ENCODE peak calls at places on chromosomes 12 and 14, in nine cellular contexts. B is small intestine; M is CD4-positive, CD25-positive, alpha-beta regulatory T cell; I is neural progenitor cell; U is endodermal cell; A is effector memory CD4-positive, alpha-beta T cell; S is A673; Y is psoas muscle; G is esophagus squamous epithelium. X is an unnamed sample. For H3K4me1 and H3K9me3, the result is how much of the 10 kb centered on the place peaks cover.

GRCh38 chr14:100305446-100306255 is 593 bp downstream of the SLC25A29 start:
- DNase-seq in B (no peak), M (peak), I (peak), U (peak), A (peak), S (peak), Y (no peak), G (no peak), X (peak)

GRCh38 chr12:32768518-32768917 is 12.8 kb upstream of the YARS2 start:
- DNase-seq in B (peak), M (no peak), I (no peak), U (no peak), A (no peak), S (no peak), Y (no peak), G (no peak), X (no peak)

GRCh38 chr12:115096673-115097349 is 412.8 kb upstream of the TBX3 start:
- DNase-seq in B (no peak), M (no peak), I (no peak), U (no peak), A (no peak), S (no peak), Y (no peak), G (no peak), X (no peak)

GRCh38 chr14:105865266-105865903 is 339.0 kb downstream of the TMEM121 start:
- DNase-seq in B (no peak), M (peak), I (no peak), U (peak), A (no peak), S (no peak), Y (no peak), G (no peak), X (no peak)

GRCh38 chr14:20697273-20698017 is 8.9 kb downstream of the ANG start:
- DNase-seq in B (peak), M (peak), I (peak), U (peak), A (peak), S (peak), Y (no peak), G (no peak), X (peak)

GRCh38 chr14:66233571-66233970 is 252.6 kb upstream of the CCDC196 start:
- DNase-seq in B (no peak), M (no peak), I (no peak), U (no peak), A (no peak), S (no peak), Y (no peak), G (no peak), X (no peak)

GRCh38 chr12:69555461-69555860 is 29.8 kb upstream of the CCT2 start:
- DNase-seq in B (no peak), M (no peak), I (no peak), U (no peak), A (no peak), S (peak), Y (no peak), G (no peak), X (no peak)

GRCh38 chr14:93708800-93709199 is 79.5 kb downstream of the PRIMA1 start:
- DNase-seq in B (no peak), M (no peak), I (no peak), U (no peak), A (no peak), S (no peak), Y (no peak), G (no peak), X (no peak)

GRCh38 chr14:78319826-78320635 is 149.9 kb downstream of the NRXN3 start:
- DNase-seq in B (no peak), M (no peak), I (peak), U (peak), A (no peak), S (no peak), Y (no peak), G (no peak), X (no peak)

GRCh38 chr12:50188875-50189575 is 21.9 kb upstream of the CERS5 start:
- DNase-seq in B (peak), M (no peak), I (no peak), U (peak), A (no peak), S (no peak), Y (no peak), G (no peak), X (no peak)

GRCh38 chr14:102568115-102568614 is 24.3 kb upstream of the RCOR1 start:
- DNase-seq in B (peak), M (no peak), I (no peak), U (peak), A (no peak), S (no peak), Y (no peak), G (no peak), X (no peak)

GRCh38 chr12:27524839-27525238 is 833 bp downstream of the PPFIBP1 start:
- DNase-seq in B (peak), M (no peak), I (no peak), U (no peak), A (no peak), S (peak), Y (no peak), G (no peak), X (no peak)

GRCh38 chr12:124295431-124296058 is 652 bp downstream of the RFLNA start:
- DNase-seq in B (peak), M (no peak), I (peak), U (peak), A (no peak), S (no peak), Y (peak), G (no peak), X (no peak)

GRCh38 chr12:124297389-124297788 is 2.5 kb downstream of the RFLNA start:
- DNase-seq in B (no peak), M (no peak), I (no peak), U (no peak), A (no peak), S (no peak), Y (peak), G (no peak), X (no peak)

GRCh38 chr12:124297856-124298255 is 3.0 kb downstream of the RFLNA start:
- DNase-seq in B (no peak), M (no peak), I (no peak), U (no peak), A (no peak), S (no peak), Y (peak), G (no peak), X (no peak)

GRCh38 chr12:124296295-124296915 is 1.5 kb downstream of the RFLNA start:
- DNase-seq in B (peak), M (no peak), I (no peak), U (no peak), A (no peak), S (no peak), Y (peak), G (no peak), X (peak)

DNA sequence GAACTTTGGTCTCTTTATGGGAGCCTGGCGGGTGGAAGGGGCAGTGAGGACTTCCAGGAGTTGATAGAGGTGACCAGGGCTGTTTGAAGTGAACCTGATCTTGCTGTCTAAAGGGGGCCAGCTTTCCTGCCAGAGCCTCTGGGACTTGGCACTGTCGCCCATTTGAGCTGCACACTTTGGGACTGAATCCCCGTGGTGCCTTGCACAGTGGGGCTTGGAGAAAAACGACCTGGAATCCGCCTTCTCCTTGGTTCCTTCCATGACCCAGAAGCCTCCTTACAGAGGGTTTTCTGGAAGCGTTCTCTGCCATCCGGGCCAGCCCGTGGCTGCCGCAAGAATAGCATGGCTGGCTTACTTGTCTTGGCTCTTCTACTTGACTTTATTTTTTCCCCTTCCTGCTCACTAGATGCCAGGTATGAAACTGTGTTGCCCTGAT is 2.0 kb downstream of the RFLNA start:
- DNase-seq in B (peak), M (no peak), I (no peak), U (no peak), A (no peak), S (no peak), Y (peak), G (no peak), X (no peak)
- H3K27ac ChIP-seq in B (peak), M (no peak), I (no peak), U (no peak), A (no peak), S (no peak), Y (peak), G (no peak), X (peak)

DNA sequence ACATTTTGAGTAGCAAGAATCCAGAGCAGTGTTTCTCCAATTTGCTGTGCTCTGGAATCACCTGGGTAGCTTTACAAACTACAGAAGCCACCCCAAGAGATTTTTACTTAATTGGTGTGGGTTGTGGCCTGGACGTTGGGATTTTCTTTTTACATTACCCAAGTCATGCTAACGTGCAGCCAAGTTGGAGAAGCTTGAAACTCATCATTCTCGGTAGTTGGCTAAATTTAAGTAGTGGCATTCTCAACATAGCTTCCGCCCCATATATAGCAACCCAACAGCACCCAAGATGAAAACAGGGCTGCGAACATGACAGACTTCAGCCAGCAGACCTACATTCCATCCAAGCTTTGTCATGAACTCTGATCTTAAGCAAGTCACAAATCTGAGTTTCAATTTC is 25.0 kb downstream of the DAD1 start:
- DNase-seq in B (no peak), M (no peak), I (no peak), U (no peak), A (no peak), S (no peak), Y (no peak), G (no peak), X (no peak)
- H3K4me1 ChIP-seq in B (under half), M (half or more), I (under half), U (under half), A (half or more), S (under half), Y (half or more), G (under half), X (under half)

GRCh38 chr14:70436867-70437266 is 15.1 kb upstream of the ADAM21 start:
- DNase-seq in B (no peak), M (no peak), I (no peak), U (no peak), A (no peak), S (no peak), Y (no peak), G (no peak), X (no peak)

GRCh38 chr14:70442750-70443149 is 9.2 kb upstream of the ADAM21 start:
- DNase-seq in B (no peak), M (no peak), I (no peak), U (no peak), A (no peak), S (no peak), Y (no peak), G (no peak), X (peak)

DNA sequence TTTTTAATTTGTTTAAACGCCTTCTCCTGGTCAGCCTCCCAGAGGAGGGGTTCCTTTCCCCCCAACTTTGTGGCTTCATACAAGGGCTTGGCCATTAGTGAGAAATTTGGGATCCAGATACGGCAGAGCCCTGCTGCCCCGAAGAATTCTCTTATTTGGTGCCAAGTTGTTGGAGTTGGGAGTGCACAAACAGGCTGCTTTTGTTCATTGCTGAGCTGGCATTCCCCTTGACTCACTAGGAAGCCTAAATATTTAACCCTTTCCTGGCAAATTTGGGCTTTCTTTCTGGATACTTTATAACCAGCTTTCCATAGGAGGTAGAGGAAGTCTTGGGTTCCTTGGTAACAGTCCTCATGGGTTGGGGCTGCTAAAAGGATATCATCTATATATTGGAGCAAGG is 10.3 kb upstream of the ADAM21 start:
- DNase-seq in B (no peak), M (no peak), I (no peak), U (no peak), A (no peak), S (no peak), Y (no peak), G (no peak), X (no peak)
- H3K9me3 ChIP-seq in B (under half), M (half or more), I (under half), U (half or more), A (under half), S (under half), Y (under half), G (half or more), X (under half)

GRCh38 chr12:42236017-42236416 is 2.0 kb downstream of the YAF2 start:
- DNase-seq in B (no peak), M (no peak), I (no peak), U (no peak), A (no peak), S (no peak), Y (no peak), G (no peak), X (no peak)

GRCh38 chr12:42237853-42238239 is 202 bp downstream of the YAF2 start:
- DNase-seq in B (no peak), M (no peak), I (peak), U (no peak), A (no peak), S (no peak), Y (no peak), G (no peak), X (no peak)

GRCh38 chr12:42234970-42235369 is 3.1 kb downstream of the YAF2 start:
- DNase-seq in B (peak), M (no peak), I (no peak), U (no peak), A (no peak), S (no peak), Y (no peak), G (no peak), X (no peak)

GRCh38 chr12:42237052-42237852 is 796 bp downstream of the YAF2 start:
- DNase-seq in B (peak), M (peak), I (peak), U (peak), A (peak), S (peak), Y (peak), G (peak), X (peak)

DNA sequence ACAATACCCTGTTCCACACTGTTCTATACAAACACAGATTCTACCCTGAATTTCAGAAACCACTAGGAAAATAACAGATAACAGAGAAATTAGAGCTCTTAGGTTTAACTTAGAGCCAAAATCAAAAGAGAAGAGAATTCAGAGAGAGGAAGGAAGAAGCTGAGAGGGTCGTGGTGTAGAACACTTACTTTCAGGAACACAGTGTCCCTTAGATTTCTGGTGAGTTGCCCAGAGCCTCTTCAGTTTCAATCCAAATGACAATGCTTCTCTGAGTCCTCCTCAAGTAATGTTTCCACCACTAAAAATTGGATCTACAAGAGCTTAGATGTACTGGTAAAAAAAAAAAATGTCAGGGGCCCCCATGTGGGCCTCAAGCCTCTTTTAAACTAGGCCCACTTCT is 2.6 kb downstream of the YAF2 start:
- DNase-seq in B (peak), M (no peak), I (no peak), U (no peak), A (no peak), S (no peak), Y (no peak), G (no peak), X (no peak)
- H3K27ac ChIP-seq in B (peak), M (no peak), I (no peak), U (no peak), A (no peak), S (no peak), Y (peak), G (peak), X (no peak)

GRCh38 chr14:54488318-54488645 is 498 bp downstream of the GMFB start:
- DNase-seq in B (peak), M (no peak), I (no peak), U (no peak), A (no peak), S (no peak), Y (no peak), G (no peak), X (no peak)

GRCh38 chr14:54489318-54489683 is 521 bp upstream of the GMFB start:
- DNase-seq in B (no peak), M (no peak), I (no peak), U (no peak), A (no peak), S (no peak), Y (no peak), G (no peak), X (no peak)

GRCh38 chr14:54486685-54487084 is 2.1 kb downstream of the GMFB start:
- DNase-seq in B (no peak), M (no peak), I (no peak), U (no peak), A (no peak), S (no peak), Y (no peak), G (no peak), X (no peak)

GRCh38 chr14:54488646-54489317 is at the start of gene GMFB:
- DNase-seq in B (peak), M (peak), I (peak), U (peak), A (peak), S (peak), Y (peak), G (peak), X (peak)

GRCh38 chr14:54487771-54488170 is 1.0 kb downstream of the GMFB start:
- DNase-seq in B (peak), M (no peak), I (peak), U (peak), A (no peak), S (no peak), Y (no peak), G (no peak), X (peak)
- H3K4me1 ChIP-seq in B (under half), M (under half), I (under half), U (under half), A (under half), S (under half), Y (under half), G (under half), X (under half)

GRCh38 chr12:84995646-84996045 is 40.4 kb downstream of the TSPAN19 start:
- DNase-seq in B (no peak), M (no peak), I (no peak), U (no peak), A (no peak), S (no peak), Y (no peak), G (no peak), X (no peak)
- H3K9me3 ChIP-seq in B (under half), M (under half), I (under half), U (under half), A (under half), S (under half), Y (under half), G (under half), X (under half)

GRCh38 chr12:19695244-19696098 is 256.2 kb downstream of the AEBP2 start:
- DNase-seq in B (no peak), M (no peak), I (no peak), U (no peak), A (no peak), S (no peak), Y (no peak), G (no peak), X (no peak)
- H3K27ac ChIP-seq in B (no peak), M (no peak), I (no peak), U (no peak), A (no peak), S (no peak), Y (no peak), G (no peak), X (no peak)

DNA sequence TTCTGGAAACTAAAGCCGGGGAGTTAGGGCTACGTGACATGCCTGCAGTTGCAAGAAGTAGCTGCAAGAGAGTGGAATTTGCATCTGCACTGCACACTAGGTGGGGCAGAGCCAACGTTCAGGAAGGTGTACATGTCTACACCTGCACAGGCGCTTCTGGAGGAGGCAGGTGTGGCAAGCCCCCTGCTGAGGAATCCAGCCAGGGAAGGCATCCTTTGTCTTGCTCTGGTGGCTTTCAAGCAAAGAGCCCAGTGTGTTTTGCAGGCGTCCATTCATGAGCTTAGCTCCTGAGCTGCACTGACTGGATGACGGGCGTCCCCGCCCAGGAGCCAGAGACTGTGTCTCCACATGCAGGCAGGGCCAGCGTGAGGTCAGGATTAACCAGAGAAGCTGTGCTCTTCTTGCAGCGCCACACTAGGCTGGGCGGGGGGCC is 116.3 kb downstream of the ZFP36L1 start:
- DNase-seq in B (peak), M (no peak), I (peak), U (no peak), A (no peak), S (no peak), Y (no peak), G (no peak), X (no peak)
- H3K4me1 ChIP-seq in B (under half), M (under half), I (under half), U (under half), A (under half), S (under half), Y (under half), G (under half), X (under half)

GRCh38 chr14:33931439-33931838 is 19.4 kb downstream of the EGLN3 start:
- DNase-seq in B (no peak), M (no peak), I (peak), U (no peak), A (no peak), S (no peak), Y (no peak), G (no peak), X (no peak)
- H3K9me3 ChIP-seq in B (under half), M (under half), I (under half), U (under half), A (under half), S (under half), Y (under half), G (under half), X (under half)

X was measured in SJCRH30.